ENCODE peak calls at places on chromosomes 7 and 10, in nine cellular contexts. H is OCI-M1; M is CD4-positive, CD25-positive, alpha-beta regulatory T cell; R is activated naive CD4-positive, alpha-beta T cell treated with anti-CD3 and anti-CD28 coated beads, Interleukin-2, amount 50 U/mL, for 72 hours; W is GM20000; K is fibroblast of mammary gland; E is ascending aorta; S is GM23248; Q is D341Med. Y is an unnamed sample.

GRCh38 chr10:133162178-133162909 is 2.3 kb downstream of the KNDC1 start:
- DNase-seq in E (no peak), R (no peak), W (no peak), H (no peak), K (no peak), M (no peak), S (no peak), Q (no peak), Y (peak; percentile 56)

GRCh38 chr10:130472236-130472635 is 336.0 kb downstream of the GLRX3 start:
- DNase-seq in W (no peak), M (no peak), H (no peak), Q (no peak), R (no peak), K (no peak), S (no peak), E (peak; percentile 4), Y (no peak)

GRCh38 chr7:132392713-132393112 is 183.6 kb downstream of the PLXNA4 start:
- DNase-seq in H (no peak), K (no peak), M (no peak), S (no peak), R (no peak), E (no peak), W (no peak), Q (no peak), Y (no peak)

GRCh38 chr7:80467069-80467468 is 44.8 kb downstream of the GNAT3 start:
- DNase-seq in Q (no peak), M (no peak), R (no peak), W (no peak), E (no peak), K (peak; percentile 47), S (peak; percentile 11), H (peak; percentile 65), Y (no peak)

GRCh38 chr10:75404335-75405200 is 3.0 kb upstream of the ZNF503 start:
- DNase-seq in W (peak; percentile 68), R (no peak), K (no peak), E (no peak), Q (no peak), M (no peak), H (no peak), S (no peak), Y (peak; percentile 69)

GRCh38 chr10:84943541-84943940 is 615.2 kb downstream of the CCSER2 start:
- DNase-seq in R (no peak), Q (no peak), S (no peak), M (no peak), W (no peak), H (no peak), E (no peak), K (no peak), Y (no peak)

GRCh38 chr7:94400643-94401042 is 5.9 kb downstream of the COL1A2 start:
- DNase-seq in H (no peak), E (no peak), Q (no peak), M (no peak), R (no peak), S (peak; percentile 75), K (peak; percentile 70), W (no peak), Y (no peak)

GRCh38 chr7:1994931-1995330 is 237.8 kb downstream of the MAD1L1 start:
- DNase-seq in Q (no peak), R (no peak), M (no peak), K (no peak), W (no peak), S (no peak), E (no peak), H (no peak), Y (no peak)

GRCh38 chr7:42915356-42915755 is 3.5 kb upstream of the C7orf25 start:
- DNase-seq in K (no peak), M (no peak), Q (no peak), W (no peak), S (peak; percentile 44), H (no peak), R (no peak), E (no peak), Y (no peak)